ENCODE peak calls at places on chromosomes 16 and 17, in five cellular contexts. Z is ascending aorta, Q is GM13976, W is HFFc6, B is endothelial cell. F is an unnamed sample.

GRCh38 chr16:57863434-57864160 is 61.3 kb upstream of the KIFC3 start:
- DNase-seq in Z (no peak), Q (no peak), W (peak), B (peak), F (no peak)

GRCh38 chr16:80739523-80739922 is 64.9 kb downstream of the CDYL2 start:
- DNase-seq in Z (no peak), Q (no peak), W (no peak), B (no peak), F (no peak)

GRCh38 chr17:21359483-21359840 is 16.7 kb upstream of the KCNJ12 start:
- DNase-seq in Z (no peak), Q (no peak), W (no peak), B (no peak), F (no peak)

GRCh38 chr16:8934601-8935000 is 29.1 kb downstream of the USP7 start:
- DNase-seq in Z (no peak), Q (no peak), W (no peak), B (no peak), F (no peak)

GRCh38 chr16:19432429-19432828 is 14.7 kb downstream of the TMC5 start:
- DNase-seq in Z (no peak), Q (no peak), W (no peak), B (peak), F (no peak)

GRCh38 chr17:31060814-31061550 is 33.8 kb upstream of the NF1 start:
- DNase-seq in Z (no peak), Q (no peak), W (no peak), B (no peak), F (no peak)

GRCh38 chr17:80891096-80892018 is 100.3 kb upstream of the CHMP6 start:
- DNase-seq in Z (peak), Q (peak), W (peak), B (no peak), F (peak)

GRCh38 chr16:80299416-80299815 is 241.4 kb upstream of the DYNLRB2 start:
- DNase-seq in Z (no peak), Q (no peak), W (no peak), B (no peak), F (no peak)

GRCh38 chr16:23515881-23516280 is 5.6 kb upstream of the GGA2 start:
- DNase-seq in Z (no peak), Q (no peak), W (no peak), B (no peak), F (no peak)

GRCh38 chr16:27169511-27170071 is 33.7 kb upstream of the KDM8 start:
- DNase-seq in Z (no peak), Q (no peak), W (peak), B (no peak), F (no peak)

GRCh38 chr16:83769397-83770008 is 38.3 kb upstream of the HSBP1 start:
- DNase-seq in Z (no peak), Q (no peak), W (no peak), B (no peak), F (no peak)

GRCh38 chr17:27569257-27569722 is 61.7 kb upstream of the LGALS9 start:
- DNase-seq in Z (no peak), Q (peak), W (no peak), B (peak), F (peak)

GRCh38 chr16:81583893-81584705 is 139.5 kb downstream of the CMIP start:
- DNase-seq in Z (no peak), Q (no peak), W (peak), B (no peak), F (no peak)

GRCh38 chr17:7429722-7430121 is 1.1 kb downstream of the SPEM3 start:
- DNase-seq in Z (no peak), Q (no peak), W (no peak), B (no peak), F (no peak)

GRCh38 chr16:89623511-89624232 is 10.2 kb downstream of the DPEP1 start:
- DNase-seq in Z (no peak), Q (no peak), W (no peak), B (peak), F (no peak)

GRCh38 chr17:81494984-81495383 is 17.6 kb downstream of the ACTG1 start:
- DNase-seq in Z (no peak), Q (no peak), W (no peak), B (no peak), F (no peak)

GRCh38 chr16:62853887-62854286 is 817.6 kb upstream of the CDH8 start:
- DNase-seq in Z (no peak), Q (no peak), W (no peak), B (no peak), F (no peak)

GRCh38 chr17:63842173-63842539 is 329 bp downstream of the SMARCD2 start:
- DNase-seq in Z (no peak), Q (no peak), W (no peak), B (peak), F (no peak)

GRCh38 chr17:77496401-77496801 is 355.6 kb downstream of the SEC14L1 start:
- DNase-seq in Z (no peak), Q (no peak), W (no peak), B (no peak), F (no peak)

GRCh38 chr17:996554-997344 is at the start of gene TIMM22:
- DNase-seq in Z (peak), Q (peak), W (peak), B (peak), F (peak)

GRCh38 chr17:27756467-27757371 is 43.6 kb downstream of the NOS2 start:
- DNase-seq in Z (no peak), Q (peak), W (peak), B (peak), F (peak)

GRCh38 chr16:31332544-31332943 is 22.4 kb upstream of the ITGAX start:
- DNase-seq in Z (no peak), Q (no peak), W (no peak), B (no peak), F (no peak)

GRCh38 chr16:52435573-52435972 is 111.4 kb downstream of the TOX3 start:
- DNase-seq in Z (no peak), Q (no peak), W (no peak), B (no peak), F (no peak)

GRCh38 chr16:51615141-51615540 is 464.1 kb upstream of the SALL1 start:
- DNase-seq in Z (no peak), Q (no peak), W (no peak), B (no peak), F (no peak)

GRCh38 chr16:19223235-19223847 is 55.3 kb downstream of the SYT17 start:
- DNase-seq in Z (no peak), Q (no peak), W (no peak), B (peak), F (no peak)

GRCh38 chr16:8679156-8679555 is 4.7 kb downstream of the ABAT start:
- DNase-seq in Z (no peak), Q (no peak), W (no peak), B (no peak), F (no peak)

GRCh38 chr16:57029161-57030160 is 40.1 kb downstream of the NLRC5 start:
- DNase-seq in Z (no peak), Q (no peak), W (peak), B (no peak), F (no peak)

GRCh38 chr16:12420661-12421209 is 383.0 kb downstream of the CPPED1 start:
- DNase-seq in Z (no peak), Q (no peak), W (no peak), B (no peak), F (no peak)

GRCh38 chr17:1147664-1148063 is 32.1 kb downstream of the ABR start:
- DNase-seq in Z (no peak), Q (no peak), W (peak), B (peak), F (no peak)

GRCh38 chr17:3964203-3965122 is at the start of gene ATP2A3:
- DNase-seq in Z (no peak), Q (peak), W (no peak), B (peak), F (peak)

GRCh38 chr16:11004957-11005610 is 60.7 kb downstream of the CLEC16A start:
- DNase-seq in Z (no peak), Q (no peak), W (peak), B (no peak), F (no peak)

GRCh38 chr17:59786536-59787319 is 79.3 kb downstream of the VMP1 start:
- DNase-seq in Z (peak), Q (peak), W (peak), B (no peak), F (peak)

GRCh38 chr16:13343981-13344380 is 442.6 kb downstream of the SHISA9 start:
- DNase-seq in Z (no peak), Q (no peak), W (no peak), B (no peak), F (no peak)

GRCh38 chr16:67563708-67564468 is 1.6 kb downstream of the CTCF start:
- DNase-seq in Z (peak), Q (no peak), W (peak), B (no peak), F (no peak)

GRCh38 chr16:10037771-10038170 is 144.5 kb downstream of the GRIN2A start:
- DNase-seq in Z (no peak), Q (no peak), W (peak), B (no peak), F (no peak)

GRCh38 chr16:20598832-20599469 is 22.8 kb upstream of the ACSM2B start:
- DNase-seq in Z (no peak), Q (no peak), W (no peak), B (no peak), F (no peak)

GRCh38 chr17:74769856-74770497 is 6.2 kb downstream of the NAT9 start:
- DNase-seq in Z (no peak), Q (no peak), W (no peak), B (no peak), F (no peak)

GRCh38 chr17:74771319-74771914 is 4.7 kb downstream of the NAT9 start:
- DNase-seq in Z (no peak), Q (no peak), W (no peak), B (no peak), F (no peak)

GRCh38 chr17:74769266-74769855 is 6.8 kb downstream of the NAT9 start:
- DNase-seq in Z (no peak), Q (no peak), W (no peak), B (no peak), F (no peak)

GRCh38 chr17:74772071-74772470 is 4.1 kb downstream of the NAT9 start:
- DNase-seq in Z (no peak), Q (no peak), W (no peak), B (no peak), F (no peak)

GRCh38 chr17:74770498-74771318 is 5.4 kb downstream of the NAT9 start:
- DNase-seq in Z (no peak), Q (peak), W (peak), B (peak), F (peak)
- TF ChIP-seq CTCF in Z (peak), Q (peak), W (peak), B (peak), F (peak)

GRCh38 chr16:17773698-17774101 is 302.9 kb upstream of the XYLT1 start:
- DNase-seq in Z (no peak), Q (no peak), W (no peak), B (no peak), F (no peak)

GRCh38 chr16:17775061-17775460 is 304.3 kb upstream of the XYLT1 start:
- DNase-seq in Z (no peak), Q (no peak), W (no peak), B (no peak), F (no peak)

GRCh38 chr16:17768257-17768656 is 297.5 kb upstream of the XYLT1 start:
- DNase-seq in Z (no peak), Q (no peak), W (peak), B (no peak), F (no peak)

GRCh38 chr16:17766012-17766411 is 295.3 kb upstream of the XYLT1 start:
- DNase-seq in Z (no peak), Q (no peak), W (no peak), B (no peak), F (no peak)

GRCh38 chr16:17770104-17770503 is 299.3 kb upstream of the XYLT1 start:
- DNase-seq in Z (no peak), Q (no peak), W (no peak), B (no peak), F (no peak)
- TF ChIP-seq CTCF in Z (no peak), Q (no peak), W (no peak), B (no peak), F (no peak)

GRCh38 chr17:41325611-41326010 is 10.1 kb upstream of the KRTAP17-1 start:
- DNase-seq in Z (no peak), Q (no peak), W (no peak), B (no peak), F (no peak)

GRCh38 chr17:41326173-41327145 is 10.9 kb upstream of the KRTAP17-1 start:
- DNase-seq in Z (no peak), Q (no peak), W (no peak), B (no peak), F (no peak)

GRCh38 chr17:41322903-41323895 is 7.7 kb upstream of the KRTAP17-1 start:
- DNase-seq in Z (no peak), Q (no peak), W (no peak), B (no peak), F (no peak)

GRCh38 chr17:41325126-41325525 is 9.6 kb upstream of the KRTAP17-1 start:
- DNase-seq in Z (no peak), Q (no peak), W (no peak), B (no peak), F (no peak)

DNA sequence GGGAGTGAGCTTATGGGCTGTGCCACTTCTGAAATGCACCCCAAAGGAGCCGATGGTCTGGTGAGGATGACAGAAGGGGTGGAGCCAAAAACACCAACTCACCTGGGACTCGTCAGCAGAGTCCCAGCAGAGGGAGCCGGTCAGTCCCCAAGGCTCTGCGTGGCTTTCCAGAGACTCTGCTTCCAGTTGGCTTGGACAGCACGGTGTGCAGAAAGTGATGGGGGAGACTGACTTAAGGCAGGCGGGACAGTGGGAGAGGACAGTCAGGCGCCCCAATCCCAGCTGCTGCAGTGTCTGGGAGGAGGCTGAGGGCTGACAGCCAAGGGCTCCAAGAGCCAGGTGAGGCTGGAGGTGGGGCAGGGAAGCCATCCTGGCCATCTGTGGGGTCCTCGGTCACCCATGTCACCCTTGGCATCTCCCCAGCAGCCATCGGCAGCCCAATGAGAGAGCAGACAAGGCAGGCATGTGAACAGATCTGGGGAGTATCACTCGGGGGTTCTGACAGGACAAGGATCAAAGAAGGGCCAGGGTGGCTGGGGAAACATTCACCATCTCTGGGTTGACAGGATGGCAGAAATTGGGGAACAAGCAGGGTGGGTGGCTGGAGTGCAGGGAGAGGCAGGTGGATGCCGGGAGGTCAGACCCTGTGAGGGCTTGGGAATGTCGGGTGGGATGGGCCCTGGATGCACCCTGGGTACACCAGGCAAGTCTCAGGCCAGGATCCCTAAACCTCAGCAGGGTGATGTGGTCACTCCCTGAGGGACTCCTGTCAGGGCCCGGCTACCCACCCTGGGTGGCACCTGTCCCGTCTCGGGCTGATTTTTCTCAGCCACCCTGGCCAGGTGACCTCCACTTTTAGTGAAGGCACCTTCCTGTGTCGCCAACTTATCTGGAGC is 8.9 kb upstream of the KRTAP17-1 start:
- DNase-seq in Z (no peak), Q (no peak), W (no peak), B (no peak), F (no peak)
- TF ChIP-seq CTCF in Z (no peak), Q (no peak), W (peak), B (no peak), F (no peak)

GRCh38 chr17:2237521-2237921 is 66.1 kb downstream of the SMG6 start:
- DNase-seq in Z (no peak), Q (no peak), W (no peak), B (no peak), F (no peak)

GRCh38 chr17:2238432-2239169 is 65.0 kb downstream of the SMG6 start:
- DNase-seq in Z (no peak), Q (peak), W (no peak), B (no peak), F (peak)

GRCh38 chr17:2237960-2238359 is 65.6 kb downstream of the SMG6 start:
- DNase-seq in Z (no peak), Q (no peak), W (no peak), B (no peak), F (no peak)

GRCh38 chr17:2233441-2233947 is 70.1 kb downstream of the SMG6 start:
- DNase-seq in Z (no peak), Q (no peak), W (peak), B (no peak), F (no peak)

GRCh38 chr17:2235792-2236365 is 67.7 kb downstream of the SMG6 start:
- DNase-seq in Z (no peak), Q (no peak), W (no peak), B (no peak), F (no peak)
- TF ChIP-seq CTCF in Z (no peak), Q (no peak), W (no peak), B (no peak), F (no peak)

DNA sequence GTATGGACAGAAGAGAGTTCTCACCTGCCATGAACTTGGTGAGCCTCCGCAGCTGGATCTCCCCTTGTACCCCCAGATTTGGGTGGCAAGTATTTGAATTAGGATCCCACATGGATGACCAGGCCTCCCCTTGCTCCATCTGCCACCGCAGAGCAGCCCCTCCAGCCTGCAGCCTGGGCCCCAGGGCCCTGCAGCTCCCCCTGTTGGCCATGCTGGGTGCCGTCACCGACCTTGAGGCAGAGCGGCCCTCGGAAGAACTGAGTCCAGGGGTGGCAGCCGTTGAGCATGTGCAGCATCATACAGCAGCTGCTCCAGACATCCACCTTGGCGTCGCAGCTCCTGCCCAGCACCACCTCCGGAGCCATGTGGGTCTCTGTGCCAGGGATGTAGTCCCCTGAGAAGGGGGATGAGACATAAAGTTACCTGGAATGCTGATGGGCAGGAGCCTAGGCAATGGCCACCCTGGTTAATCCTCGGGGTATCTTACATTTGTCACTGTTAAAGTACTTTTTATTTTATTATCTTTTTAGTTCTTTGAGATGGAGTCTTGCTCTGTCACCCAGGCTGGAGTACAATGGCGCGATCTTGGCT is 9.0 kb upstream of the SPATA32 start:
- DNase-seq in Z (no peak), Q (no peak), W (no peak), B (peak), F (no peak)
- TF ChIP-seq CTCF in Z (peak), Q (peak), W (peak), B (peak), F (peak)

GRCh38 chr17:50080096-50080480 is 15.1 kb upstream of the PDK2 start:
- DNase-seq in Z (no peak), Q (no peak), W (no peak), B (no peak), F (no peak)

GRCh38 chr17:50080827-50081226 is 14.3 kb upstream of the PDK2 start:
- DNase-seq in Z (no peak), Q (no peak), W (no peak), B (no peak), F (no peak)

GRCh38 chr17:50078430-50078829 is 16.7 kb upstream of the PDK2 start:
- DNase-seq in Z (no peak), Q (no peak), W (no peak), B (no peak), F (no peak)

GRCh38 chr17:50081757-50082156 is 13.4 kb upstream of the PDK2 start:
- DNase-seq in Z (no peak), Q (no peak), W (no peak), B (no peak), F (no peak)

GRCh38 chr17:50079334-50080095 is 15.6 kb upstream of the PDK2 start:
- DNase-seq in Z (no peak), Q (no peak), W (peak), B (peak), F (no peak)
- TF ChIP-seq CTCF in Z (peak), Q (no peak), W (peak), B (peak), F (peak)

GRCh38 chr17:18002171-18002570 is 29.5 kb downstream of the DRC3 start:
- DNase-seq in Z (no peak), Q (no peak), W (no peak), B (no peak), F (no peak)

GRCh38 chr17:18005496-18005895 is 32.8 kb downstream of the DRC3 start:
- DNase-seq in Z (no peak), Q (no peak), W (no peak), B (no peak), F (no peak)

GRCh38 chr17:18006495-18007239 is 32.3 kb downstream of the ATPAF2 start:
- DNase-seq in Z (no peak), Q (no peak), W (no peak), B (no peak), F (no peak)

GRCh38 chr17:18004345-18004744 is 31.7 kb downstream of the DRC3 start:
- DNase-seq in Z (no peak), Q (no peak), W (no peak), B (no peak), F (no peak)

GRCh38 chr17:18004901-18005305 is 32.2 kb downstream of the DRC3 start:
- DNase-seq in Z (no peak), Q (no peak), W (no peak), B (no peak), F (no peak)
- TF ChIP-seq CTCF in Z (no peak), Q (no peak), W (peak), B (peak), F (no peak)

DNA sequence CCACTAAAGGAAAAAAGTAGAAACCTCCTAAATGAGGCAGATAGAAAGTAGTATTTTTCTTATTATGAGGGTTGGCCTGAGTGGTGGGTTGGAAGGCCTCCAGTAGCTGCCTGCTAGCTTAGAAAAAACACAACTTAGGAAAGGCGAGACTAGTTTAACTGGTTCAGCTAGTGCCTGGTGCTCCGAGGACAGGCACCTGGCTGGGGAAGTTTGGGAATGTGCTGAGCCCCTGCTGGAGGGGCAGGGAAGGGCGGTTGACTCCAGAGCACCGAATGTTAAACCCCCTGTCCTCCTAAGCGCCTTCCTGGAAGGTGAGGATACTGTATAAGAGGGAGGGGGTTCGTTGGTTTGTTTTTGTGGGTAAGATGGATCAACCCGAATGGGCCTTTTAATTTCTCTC is 19.9 kb downstream of the LDHD start:
- DNase-seq in Z (no peak), Q (no peak), W (no peak), B (no peak), F (no peak)
- TF ChIP-seq CTCF in Z (no peak), Q (no peak), W (peak), B (peak), F (no peak)

F was measured in GM10248.